ENCODE peak calls at places on chromosomes 16 and 17, in four cellular contexts. L is H9, X is OCI-LY7, T is GM23248. Z is an unnamed sample.
A peak's percentile ranks its signal among the peaks of the same experiment; 100 is the strongest.

GRCh38 chr17:75691371-75692290 is 24.5 kb downstream of the SAP30BP start:
- DNase-seq in T (peak; percentile 60), L (no peak), X (no peak), Z (no peak)

GRCh38 chr17:36611345-36612072 is 10.1 kb downstream of the MRM1 start:
- DNase-seq in T (peak; percentile 95), L (no peak), X (no peak), Z (peak; percentile 48)

GRCh38 chr16:24758373-24758772 is 28.9 kb downstream of the TNRC6A start:
- DNase-seq in X (no peak), T (no peak), L (no peak), Z (no peak)

GRCh38 chr16:49817754-49818507 is 38.0 kb downstream of the ZNF423 start:
- DNase-seq in X (no peak), T (no peak), L (no peak), Z (no peak)

GRCh38 chr16:58197314-58198012 is 443 bp downstream of the CSNK2A2 start:
- DNase-seq in L (no peak), T (peak; percentile 33), X (peak; percentile 23), Z (peak; percentile 11)

GRCh38 chr16:70454221-70455034 is at the start of gene FCSK:
- DNase-seq in L (peak; percentile 84), X (peak; percentile 90), T (peak; percentile 78), Z (peak; percentile 86)

GRCh38 chr17:44540246-44541084 is 16.8 kb upstream of the FZD2 start:
- DNase-seq in T (no peak), L (no peak), X (no peak), Z (no peak)

GRCh38 chr17:50102164-50102991 is 7.2 kb downstream of the PDK2 start:
- DNase-seq in X (no peak), T (no peak), L (no peak), Z (peak; percentile 83)

GRCh38 chr17:15341385-15341849 is at the start of gene TEKT3:
- DNase-seq in X (no peak), T (peak; percentile 71), L (peak; percentile 99), Z (peak; percentile 93)

GRCh38 chr17:75011788-75012319 is 616 bp upstream of the MRPL58 start:
- DNase-seq in L (no peak), T (peak; percentile 90), X (no peak), Z (peak; percentile 77)

DNA sequence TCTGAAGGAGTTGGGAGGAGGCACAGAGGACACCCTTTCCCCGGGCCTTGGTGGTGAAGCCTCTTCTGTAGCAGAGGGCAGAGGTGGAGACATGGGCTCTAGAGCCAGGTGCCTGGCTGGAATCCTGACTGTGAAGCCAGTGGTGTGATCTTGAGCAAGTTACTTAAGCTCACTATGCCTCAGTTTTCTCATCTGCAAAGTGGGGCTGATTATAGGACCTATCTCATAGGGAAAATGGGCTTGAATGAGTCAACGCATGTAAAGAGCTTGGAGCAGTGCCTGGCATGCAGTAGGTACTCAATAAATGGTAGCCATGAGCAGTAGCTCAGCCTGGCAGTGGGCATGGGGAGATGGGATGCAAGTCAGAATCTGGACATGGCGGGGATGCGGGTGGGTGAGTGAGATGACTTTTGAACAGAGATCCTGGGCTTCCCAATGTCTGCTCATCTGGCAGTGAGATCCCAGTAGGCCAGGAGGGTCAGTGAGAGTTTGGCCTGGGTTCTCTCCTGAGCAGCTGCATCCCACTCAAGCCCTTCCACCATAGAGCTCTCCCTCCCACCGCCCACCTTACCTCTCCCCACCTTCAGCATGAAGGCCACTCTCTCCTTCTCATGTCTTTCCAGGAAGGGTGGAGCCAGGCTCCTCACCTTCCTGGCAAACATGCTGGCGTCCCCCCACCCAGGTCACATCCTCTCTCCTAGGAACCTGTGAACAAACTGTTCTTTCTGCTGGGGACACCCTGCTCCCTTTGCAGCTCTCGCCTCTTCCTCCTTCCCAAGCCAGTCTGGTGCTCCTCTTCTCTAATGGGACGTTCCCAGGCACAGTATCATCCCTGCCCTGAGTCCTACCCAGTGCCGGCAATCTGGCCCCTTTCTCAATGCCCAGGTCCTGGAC is 13.1 kb upstream of the SP2 start:
- DNase-seq in X (no peak), L (no peak), T (no peak), Z (no peak)
- H2AFZ ChIP-seq in X (no peak overlapping the region), L (no peak overlapping the region), T (peak overlapping the region; percentile 84), Z (no peak overlapping the region)

GRCh38 chr17:80862978-80863377 is 128.7 kb upstream of the CHMP6 start:
- DNase-seq in T (no peak), X (no peak), L (no peak), Z (no peak)
- H2AFZ ChIP-seq in T (no peak overlapping the region), X (no peak overlapping the region), L (no peak overlapping the region), Z (no peak overlapping the region)

DNA sequence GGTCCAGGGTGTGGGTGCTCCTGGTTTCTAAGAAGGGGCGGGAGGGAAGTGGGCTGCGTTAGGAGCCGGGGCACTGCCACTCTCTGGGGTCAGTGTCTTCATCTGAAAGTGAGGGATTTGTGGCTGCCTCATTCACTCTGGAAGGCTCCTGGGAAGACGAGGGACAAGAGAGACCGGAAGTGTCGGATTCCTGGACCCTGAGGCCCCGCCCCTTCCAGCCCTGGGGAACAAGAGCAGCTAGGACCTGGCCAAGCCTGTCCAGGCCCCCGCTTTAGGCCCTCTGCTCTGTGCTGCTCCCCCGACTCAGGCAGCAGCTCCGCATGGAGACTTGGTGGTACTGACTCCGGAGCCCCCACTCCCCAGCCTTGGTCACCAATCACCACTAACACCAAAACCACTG is 6.5 kb downstream of the LGALS3BP start:
- DNase-seq in X (no peak), T (no peak), L (peak; percentile 72), Z (peak; percentile 38)
- H2AFZ ChIP-seq in X (no peak overlapping the region), T (no peak overlapping the region), L (no peak overlapping the region), Z (no peak overlapping the region)

GRCh38 chr16:66250686-66251405 is 115.6 kb upstream of the CDH5 start:
- DNase-seq in L (no peak), T (peak; percentile 74), X (no peak), Z (peak; percentile 44)

GRCh38 chr16:66248096-66248495 is 118.4 kb upstream of the CDH5 start:
- DNase-seq in L (no peak), T (peak; percentile 80), X (no peak), Z (peak; percentile 59)

GRCh38 chr16:66242672-66243071 is 123.8 kb upstream of the CDH5 start:
- DNase-seq in X (no peak), T (no peak), L (no peak), Z (no peak)

GRCh38 chr16:66251406-66252160 is 114.9 kb upstream of the CDH5 start:
- DNase-seq in X (no peak), T (no peak), L (no peak), Z (no peak)

GRCh38 chr16:66247516-66248089 is 118.9 kb upstream of the CDH5 start:
- DNase-seq in X (no peak), L (no peak), T (peak; percentile 71), Z (peak; percentile 42)
- H2AFZ ChIP-seq in X (no peak overlapping the region), L (no peak overlapping the region), T (peak overlapping the region; percentile 70), Z (no peak overlapping the region)

DNA sequence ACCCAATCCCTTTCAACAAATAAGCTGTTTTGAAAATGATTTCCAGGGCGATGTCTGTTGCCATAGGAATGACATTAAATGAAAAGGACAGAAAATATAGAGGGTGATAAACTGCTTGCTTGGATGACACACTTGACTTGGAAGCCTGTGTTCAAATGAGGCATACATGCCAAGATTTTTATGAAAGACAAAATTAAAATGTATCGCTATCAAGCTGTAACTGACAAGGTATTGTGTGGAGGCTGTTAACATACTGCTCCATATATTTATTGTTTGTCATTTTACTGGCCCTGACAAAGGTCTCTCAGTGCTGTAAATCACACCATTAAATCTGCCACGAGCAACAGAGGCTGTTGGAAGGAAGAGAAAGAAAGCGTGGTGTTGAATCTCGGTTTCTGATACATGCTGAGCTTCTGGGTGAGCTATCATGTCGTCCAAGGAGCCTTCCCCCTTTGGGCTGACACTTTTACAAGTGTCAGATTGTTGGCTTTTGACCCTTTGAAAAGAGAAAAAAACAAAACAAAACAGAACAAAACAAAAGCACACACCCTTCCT is 456.2 kb upstream of the SALL1 start:
- DNase-seq in T (no peak), X (no peak), L (no peak), Z (no peak)
- H2AFZ ChIP-seq in T (peak overlapping the region; percentile 22), X (no peak overlapping the region), L (no peak overlapping the region), Z (no peak overlapping the region)

GRCh38 chr16:68086336-68086821 is 1.2 kb downstream of the NFATC3 start:
- DNase-seq in T (peak; percentile 75), X (no peak), L (no peak), Z (no peak)

GRCh38 chr16:68088130-68088972 is 3.2 kb downstream of the NFATC3 start:
- DNase-seq in X (no peak), T (no peak), L (no peak), Z (no peak)

GRCh38 chr16:68085259-68086071 is at the start of gene NFATC3:
- DNase-seq in T (peak; percentile 99), L (peak; percentile 37), X (peak; percentile 98), Z (peak; percentile 99)

GRCh38 chr16:68087688-68088087 is 2.5 kb downstream of the NFATC3 start:
- DNase-seq in L (no peak), X (no peak), T (no peak), Z (no peak)

DNA sequence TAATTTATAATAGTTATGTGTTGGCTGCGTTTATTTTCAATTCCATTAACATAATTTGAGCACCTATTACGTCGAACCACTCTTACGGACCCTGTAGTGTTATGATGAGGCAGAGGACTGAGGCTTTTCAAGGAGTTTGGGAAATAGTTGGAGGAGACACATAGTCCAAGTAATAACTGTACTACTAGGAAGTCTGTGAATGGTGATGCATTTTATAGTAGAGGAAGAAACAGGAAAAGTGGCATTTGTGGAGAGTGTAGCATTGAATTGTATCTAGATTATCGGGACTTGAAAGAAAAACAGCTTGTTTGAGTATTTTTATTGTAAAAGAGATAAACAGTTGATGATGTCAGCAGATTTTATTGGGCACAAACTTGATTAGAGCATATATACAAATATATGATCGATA is 1.7 kb downstream of the NFATC3 start:
- DNase-seq in T (peak; percentile 53), X (no peak), L (no peak), Z (no peak)
- H2AFZ ChIP-seq in T (peak overlapping the region; percentile 90), X (no peak overlapping the region), L (no peak overlapping the region), Z (peak overlapping the region; percentile 78)

DNA sequence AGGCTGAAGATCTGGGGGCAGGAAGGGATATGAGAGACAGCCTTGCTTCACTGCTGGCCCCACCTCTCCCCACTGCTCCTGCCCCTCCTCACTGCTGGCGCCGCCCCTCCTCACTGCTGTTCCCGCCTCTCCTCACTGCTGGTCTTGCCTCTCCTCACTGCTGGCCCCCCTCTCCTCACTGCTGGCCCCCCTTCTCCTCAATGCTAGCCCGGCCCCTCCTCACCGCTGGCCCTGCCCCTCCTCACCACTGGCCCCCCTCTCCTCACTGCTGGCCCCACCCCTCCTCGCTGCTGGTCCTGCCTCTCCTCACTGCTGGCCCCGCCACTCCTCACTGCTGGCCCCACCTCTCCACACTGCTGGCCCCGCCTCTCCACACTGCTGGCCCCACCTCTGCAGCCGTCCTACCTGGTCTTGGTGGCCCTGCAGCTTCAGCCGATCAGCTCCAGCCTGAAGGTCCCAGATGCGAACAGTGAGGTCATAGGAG is 9.5 kb upstream of the PAM16 start:
- DNase-seq in T (peak; percentile 22), X (no peak), L (peak; percentile 68), Z (no peak)
- H2AFZ ChIP-seq in T (no peak overlapping the region), X (no peak overlapping the region), L (no peak overlapping the region), Z (no peak overlapping the region)